ENCODE peak calls at places on chromosome 3, in seven cellular contexts. S is heart right ventricle, U is tibial nerve, G is neuronal stem cell, H is sigmoid colon, P is body of pancreas, M is transverse colon. I is an unnamed sample. For H3K4me1, the result is how much of the 10 kb centered on the place peaks cover.

GRCh38 chr3:176696816-176697215 is 500.5 kb downstream of the TBL1XR1 start:
- DNase-seq in M (no peak), P (peak), U (no peak), H (no peak), G (no peak), S (no peak), I (no peak)

GRCh38 chr3:17765819-17766472 is 23.5 kb upstream of the TBC1D5 start:
- DNase-seq in S (no peak), H (no peak), M (no peak), G (no peak), U (no peak), P (no peak), I (no peak)

GRCh38 chr3:13707456-13707855 is 158.5 kb downstream of the FBLN2 start:
- DNase-seq in S (no peak), P (no peak), M (no peak), H (peak), G (no peak), U (no peak), I (no peak)

GRCh38 chr3:146134348-146135117 is 26.5 kb downstream of the PLOD2 start:
- DNase-seq in S (no peak), G (no peak), M (no peak), H (no peak), U (no peak), P (no peak), I (no peak)

GRCh38 chr3:99891610-99892285 is 74.1 kb downstream of the CMSS1 start:
- DNase-seq in U (no peak), H (no peak), S (no peak), G (no peak), P (no peak), M (no peak), I (no peak)

GRCh38 chr3:128493221-128494151 is 485 bp upstream of the GATA2 start:
- DNase-seq in U (no peak), H (peak), M (no peak), S (no peak), P (peak), G (no peak), I (peak)

GRCh38 chr3:98657429-98657828 is 64.0 kb upstream of the CPOX start:
- DNase-seq in P (peak), M (peak), U (no peak), G (peak), H (no peak), S (peak), I (peak)

GRCh38 chr3:139561959-139562676 is 22.6 kb upstream of the RBP1 start:
- DNase-seq in G (no peak), U (no peak), S (no peak), H (no peak), M (peak), P (peak), I (peak)

GRCh38 chr3:9500108-9501050 is 53.2 kb downstream of the LHFPL4 start:
- DNase-seq in P (peak), H (no peak), G (peak), M (peak), U (no peak), S (peak), I (peak)
- H3K4me3 ChIP-seq in P (no peak), H (no peak), G (peak), M (no peak), U (no peak), S (no peak), I (no peak)

DNA sequence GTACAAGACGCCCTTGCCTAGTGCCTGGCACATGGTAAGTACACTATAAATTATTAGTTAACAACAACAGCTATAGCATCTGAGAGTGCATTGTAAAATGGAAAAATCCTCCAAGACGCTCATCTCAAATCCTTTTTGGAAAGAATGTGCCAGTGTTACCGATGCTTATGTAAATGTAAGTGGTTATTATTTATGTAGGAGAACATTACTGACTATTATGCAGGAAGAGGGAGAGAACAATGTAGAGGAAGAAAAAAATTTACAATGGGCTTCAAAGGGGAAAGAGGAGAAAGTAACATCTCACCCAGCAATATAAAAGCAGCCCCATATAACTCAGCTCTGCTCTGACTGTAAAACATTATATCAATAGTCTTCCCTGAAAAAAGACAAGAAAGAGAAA is 155.3 kb upstream of the LPP start:
- DNase-seq in U (no peak), G (no peak), H (no peak), P (no peak), S (no peak), M (no peak), I (no peak)
- H3K4me1 ChIP-seq in U (under half), G (under half), H (under half), P (under half), S (under half), M (under half), I (under half)

GRCh38 chr3:52684184-52684583 is 1.5 kb downstream of the PBRM1 start:
- DNase-seq in M (no peak), U (no peak), G (no peak), H (no peak), P (no peak), S (no peak), I (no peak)
- H3K4me3 ChIP-seq in M (no peak), U (no peak), G (peak), H (no peak), P (no peak), S (peak), I (no peak)

GRCh38 chr3:53696401-53697172 is 149.6 kb downstream of the CHDH start:
- DNase-seq in H (peak), S (no peak), U (no peak), M (no peak), P (no peak), G (no peak), I (no peak)
- H3K4me1 ChIP-seq in H (under half), S (under half), U (under half), M (under half), P (under half), G (under half), I (under half)

DNA sequence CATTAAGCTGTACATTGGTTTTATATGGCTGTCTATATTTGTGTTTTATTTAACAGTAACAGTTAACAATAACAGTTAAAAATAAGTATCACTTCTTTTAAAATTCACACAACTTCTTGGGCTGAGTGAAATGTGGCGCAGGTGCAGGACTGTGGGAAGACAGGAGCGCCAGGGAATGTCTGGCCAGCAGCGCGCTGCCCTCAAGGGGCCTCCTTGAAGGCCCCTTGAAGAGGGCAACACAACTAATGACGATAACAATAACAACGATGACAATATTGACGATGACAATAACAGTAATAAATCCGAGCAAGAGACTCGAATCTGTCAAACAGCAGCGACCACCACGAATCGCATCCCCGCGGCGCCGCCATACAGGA is 411 bp upstream of the PPP2R3A start:
- DNase-seq in G (no peak), U (no peak), P (no peak), M (no peak), S (no peak), H (no peak), I (no peak)
- H3K4me3 ChIP-seq in G (peak), U (peak), P (no peak), M (peak), S (peak), H (peak), I (peak)

DNA sequence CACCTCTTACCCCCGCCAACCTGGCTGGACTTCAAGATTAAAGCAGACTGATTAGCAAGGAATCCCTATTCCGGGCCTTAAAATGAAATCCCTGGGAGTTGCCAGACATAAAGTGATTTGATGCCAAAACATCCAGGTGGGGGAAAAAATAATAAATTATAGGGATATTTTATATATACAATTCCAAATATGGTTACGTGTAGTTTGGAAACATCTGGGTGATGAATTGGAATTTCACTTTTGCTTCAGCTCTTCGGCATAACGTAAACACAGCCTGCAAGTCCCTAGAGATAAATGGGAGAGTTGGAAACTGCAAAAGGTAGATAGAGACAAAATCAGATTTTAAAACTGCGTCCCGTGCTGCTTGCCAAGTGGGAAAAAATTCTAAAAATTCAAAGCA is 545.5 kb upstream of the MDFIC2 start:
- DNase-seq in H (no peak), P (no peak), G (no peak), M (no peak), U (no peak), S (no peak), I (no peak)
- H3K4me1 ChIP-seq in H (under half), P (under half), G (under half), M (under half), U (under half), S (under half), I (under half)

DNA sequence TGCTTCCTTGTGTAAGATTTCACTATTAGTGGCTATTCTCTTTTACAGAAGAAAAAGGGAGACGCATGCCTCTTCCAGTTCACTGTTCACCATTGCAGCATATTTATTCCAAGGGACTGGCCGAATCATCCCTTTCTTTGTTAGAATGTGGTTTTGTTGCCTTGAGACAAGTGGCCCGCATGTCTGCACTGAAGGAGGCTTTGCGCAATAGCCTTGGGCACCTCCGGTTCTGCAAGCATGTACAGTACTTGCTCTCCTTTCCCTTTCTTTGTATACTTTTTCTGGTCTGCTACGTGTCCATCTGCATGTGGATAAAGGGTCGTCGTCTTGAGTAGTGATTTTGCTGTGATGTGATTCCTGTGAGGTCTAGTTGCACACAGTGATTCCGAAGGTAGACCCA is 43.0 kb downstream of the FLNB start:
- DNase-seq in U (no peak), H (peak), G (no peak), S (no peak), P (peak), M (no peak), I (no peak)
- H3K4me3 ChIP-seq in U (no peak), H (no peak), G (no peak), S (no peak), P (no peak), M (no peak), I (no peak)

I was measured in BE2C.